ENCODE peak calls at places on chromosomes 7 and 10, in five cellular contexts. B is cardiac fibroblast, O is left ventricle myocardium inferior, L is fibroblast of mammary gland, P is GM12864. T is an unnamed sample.

GRCh38 chr7:144830024-144830785 is 5.6 kb downstream of the TPK1 start:
- DNase-seq in B (no peak), O (no peak), L (peak), P (no peak), T (no peak)

GRCh38 chr7:16484453-16485158 is 19.1 kb upstream of the SOSTDC1 start:
- DNase-seq in B (peak), O (no peak), L (peak), P (no peak), T (no peak)

GRCh38 chr10:78849115-78849514 is 219.7 kb upstream of the ZMIZ1 start:
- DNase-seq in B (no peak), O (no peak), L (no peak), P (no peak), T (no peak)

GRCh38 chr7:156827587-156828203 is 65.3 kb downstream of the LMBR1 start:
- DNase-seq in B (peak), O (no peak), L (peak), P (no peak), T (no peak)

GRCh38 chr10:26555719-26556368 is 117.7 kb downstream of the APBB1IP start:
- DNase-seq in B (peak), O (peak), L (peak), P (no peak), T (peak)

GRCh38 chr7:79653136-79653631 is 199.7 kb upstream of the MAGI2 start:
- DNase-seq in B (no peak), O (no peak), L (no peak), P (no peak), T (no peak)

GRCh38 chr7:139629392-139630082 is 106.1 kb downstream of the CLEC2L start:
- DNase-seq in B (no peak), O (no peak), L (peak), P (no peak), T (no peak)

GRCh38 chr10:28291881-28292297 is 11.0 kb downstream of the MPP7 start:
- DNase-seq in B (peak), O (no peak), L (peak), P (no peak), T (no peak)

GRCh38 chr7:33500590-33500989 is 371.2 kb downstream of the BBS9 start:
- DNase-seq in B (peak), O (no peak), L (peak), P (no peak), T (no peak)

GRCh38 chr7:26789481-26790175 is 74.8 kb downstream of the SKAP2 start:
- DNase-seq in B (no peak), O (no peak), L (peak), P (no peak), T (no peak)

GRCh38 chr10:112393827-112394226 is 19.9 kb downstream of the ACSL5 start:
- DNase-seq in B (no peak), O (no peak), L (no peak), P (no peak), T (no peak)

GRCh38 chr7:86647340-86648094 is 3.8 kb downstream of the GRM3 start:
- DNase-seq in B (no peak), O (no peak), L (no peak), P (no peak), T (no peak)

GRCh38 chr7:68807681-68808080 is 790.6 kb upstream of the AUTS2 start:
- DNase-seq in B (no peak), O (no peak), L (no peak), P (no peak), T (no peak)

GRCh38 chr7:129875745-129876411 is 76.9 kb downstream of the UBE2H start:
- DNase-seq in B (peak), O (no peak), L (peak), P (no peak), T (no peak)

GRCh38 chr7:128362670-128363069 is 1.2 kb upstream of the PRRT4 start:
- DNase-seq in B (no peak), O (no peak), L (peak), P (no peak), T (no peak)

GRCh38 chr10:132122097-132122861 is 56.5 kb downstream of the JAKMIP3 start:
- DNase-seq in B (no peak), O (no peak), L (no peak), P (no peak), T (no peak)

GRCh38 chr10:119496282-119496681 is 46.2 kb downstream of the RGS10 start:
- DNase-seq in B (no peak), O (no peak), L (no peak), P (no peak), T (no peak)

GRCh38 chr10:62244785-62245595 is 23.7 kb downstream of the RTKN2 start:
- DNase-seq in B (peak), O (no peak), L (peak), P (peak), T (peak)

GRCh38 chr10:14345262-14345661 is 14.5 kb upstream of the FRMD4A start:
- DNase-seq in B (no peak), O (no peak), L (no peak), P (no peak), T (no peak)

GRCh38 chr10:24681476-24682088 is 42.1 kb downstream of the ARHGAP21 start:
- DNase-seq in B (no peak), O (no peak), L (no peak), P (no peak), T (no peak)

DNA sequence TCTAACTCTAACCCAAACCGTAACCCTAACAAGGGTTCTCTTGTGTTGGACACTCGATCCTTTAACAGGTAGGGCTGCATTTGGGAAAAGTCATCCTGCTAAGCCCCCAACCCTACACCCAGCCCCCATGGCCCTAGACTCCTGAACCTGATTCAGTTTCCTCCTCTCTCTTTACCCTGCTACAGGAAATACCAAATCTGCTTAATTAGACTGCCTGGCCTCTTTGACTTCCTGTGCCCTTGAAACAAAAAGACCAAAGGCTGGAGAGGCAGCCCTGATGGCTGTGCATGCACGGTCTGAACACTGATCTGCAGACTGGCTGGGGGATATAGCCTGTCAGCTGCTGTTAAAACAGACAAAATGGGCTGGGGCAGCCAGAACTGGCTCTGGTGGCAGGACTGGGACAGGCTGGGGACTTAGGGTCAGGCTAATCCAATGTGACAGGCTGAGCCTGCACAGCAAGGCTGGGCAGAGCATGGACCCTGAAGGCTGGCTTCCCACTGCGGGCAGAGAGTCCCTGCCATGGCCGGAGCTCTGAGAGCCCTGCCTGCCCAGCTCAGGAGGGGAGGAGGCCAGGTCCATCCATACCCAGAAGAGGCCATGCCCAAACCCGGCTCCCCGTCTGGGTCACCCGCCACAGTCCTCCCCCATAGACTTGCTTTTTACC is 51.0 kb upstream of the MSMB start:
- DNase-seq in B (no peak), O (no peak), L (no peak), P (no peak), T (no peak)
- H3K4me3 ChIP-seq in B (no peak), O (no peak), L (no peak), P (no peak), T (no peak)

GRCh38 chr10:121312582-121312981 is 285.7 kb downstream of the FGFR2 start:
- DNase-seq in B (peak), O (no peak), L (no peak), P (no peak), T (no peak)

GRCh38 chr10:121311812-121312443 is 286.3 kb downstream of the FGFR2 start:
- DNase-seq in B (no peak), O (no peak), L (no peak), P (no peak), T (no peak)

GRCh38 chr10:121310151-121310711 is 288.0 kb downstream of the FGFR2 start:
- DNase-seq in B (no peak), O (no peak), L (no peak), P (no peak), T (no peak)

GRCh38 chr10:121316432-121316831 is 281.8 kb downstream of the FGFR2 start:
- DNase-seq in B (no peak), O (no peak), L (no peak), P (no peak), T (no peak)

GRCh38 chr10:121313119-121313858 is 285.0 kb downstream of the FGFR2 start:
- DNase-seq in B (peak), O (no peak), L (no peak), P (no peak), T (no peak)
- H3K4me3 ChIP-seq in B (no peak), O (no peak), L (no peak), P (no peak), T (no peak)

DNA sequence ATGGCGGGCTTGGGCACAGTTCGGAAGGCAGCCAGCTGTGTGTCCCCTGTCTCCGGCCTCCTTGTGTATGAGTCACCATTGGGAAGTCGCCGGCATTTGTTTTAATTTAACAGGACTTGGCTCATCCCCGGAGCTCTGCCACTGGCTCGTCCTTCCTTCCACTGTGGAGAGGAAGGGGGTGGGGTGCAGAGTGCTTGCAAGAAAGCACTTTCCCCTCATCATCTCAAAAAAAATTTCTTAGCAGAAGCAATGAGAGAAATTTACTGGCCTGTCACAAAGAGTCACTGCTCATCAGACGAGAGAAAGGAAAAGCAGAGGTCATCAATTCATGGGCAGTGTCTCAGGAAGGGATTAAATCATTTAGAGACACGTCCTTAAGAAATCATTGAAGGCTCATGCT is 93.2 kb downstream of the BMS1 start:
- DNase-seq in B (peak), O (no peak), L (peak), P (no peak), T (no peak)
- H3K4me3 ChIP-seq in B (no peak), O (no peak), L (no peak), P (no peak), T (no peak)

GRCh38 chr7:55111007-55111406 is 92.2 kb downstream of the EGFR start:
- DNase-seq in B (peak), O (no peak), L (peak), P (no peak), T (no peak)
- H3K4me3 ChIP-seq in B (no peak), O (no peak), L (no peak), P (no peak), T (no peak)

T was measured in SK-N-MC.